ENCODE peak calls at places on chromosomes 11 and 22, in four cellular contexts. Z is effector memory CD4-positive, alpha-beta T cell; L is ascending aorta; X is neural progenitor cell. V is an unnamed sample.

GRCh38 chr11:27293500-27294417 is 69.3 kb downstream of the CCDC34 start:
- DNase-seq in Z (no peak), X (no peak), L (no peak), V (no peak)

GRCh38 chr22:36506637-36507517 is at the start of gene FOXRED2:
- DNase-seq in L (peak; percentile 43), Z (peak; percentile 79), X (peak; percentile 91), V (peak; percentile 90)

GRCh38 chr11:63931045-63931444 is 7.8 kb upstream of the NAA40 start:
- DNase-seq in Z (no peak), X (no peak), L (no peak), V (no peak)

GRCh38 chr22:45885941-45886395 is 91.0 kb downstream of the WNT7B start:
- DNase-seq in L (no peak), Z (no peak), X (no peak), V (no peak)

GRCh38 chr22:44449683-44450425 is 48.2 kb downstream of the RTL6 start:
- DNase-seq in Z (no peak), L (no peak), X (no peak), V (no peak)

GRCh38 chr11:106827687-106828086 is 190.6 kb downstream of the GUCY1A2 start:
- DNase-seq in Z (no peak), L (no peak), X (no peak), V (no peak)

GRCh38 chr22:48961705-48962104 is 866.0 kb downstream of the BRD1 start:
- DNase-seq in Z (no peak), X (no peak), L (no peak), V (no peak)

GRCh38 chr22:46352691-46353386 is 17.3 kb downstream of the TRMU start:
- DNase-seq in X (no peak), Z (no peak), L (no peak), V (no peak)

GRCh38 chr11:24734742-24735141 is 237.9 kb downstream of the LUZP2 start:
- DNase-seq in X (no peak), Z (no peak), L (no peak), V (no peak)

GRCh38 chr11:60469723-60470122 is 14.1 kb downstream of the MS4A1 start:
- DNase-seq in Z (no peak), X (no peak), L (no peak), V (no peak)

GRCh38 chr22:29946220-29946619 is 63.2 kb downstream of the MTMR3 start:
- DNase-seq in X (no peak), L (no peak), Z (no peak), V (no peak)

GRCh38 chr22:46108564-46109473 is 41.5 kb upstream of the PPARA start:
- DNase-seq in L (no peak), X (peak; percentile 17), Z (no peak), V (no peak)

GRCh38 chr22:43881091-43882061 is 10.4 kb downstream of the PNPLA5 start:
- DNase-seq in X (no peak), Z (no peak), L (no peak), V (no peak)

GRCh38 chr11:124078591-124078990 is 36.7 kb upstream of the VWA5A start:
- DNase-seq in X (no peak), L (no peak), Z (no peak), V (no peak)
- H3K27ac ChIP-seq in X (no peak overlapping the region), L (no peak overlapping the region), Z (no peak overlapping the region), V (no peak overlapping the region)

GRCh38 chr11:120260616-120261015 is 20.7 kb downstream of the POU2F3 start:
- DNase-seq in Z (no peak), X (no peak), L (no peak), V (no peak)
- H3K4me1 ChIP-seq in Z (no peaks in the 10 kb centered on the region), X (peaks cover 17% of the 10 kb centered on the region), L (no peaks in the 10 kb centered on the region), V (no peaks in the 10 kb centered on the region)

GRCh38 chr11:45451766-45452440 is 165.8 kb upstream of the SYT13 start:
- DNase-seq in L (no peak), X (no peak), Z (no peak), V (no peak)

GRCh38 chr11:45446426-45446825 is 160.3 kb upstream of the SYT13 start:
- DNase-seq in Z (no peak), L (no peak), X (no peak), V (no peak)

GRCh38 chr11:45449036-45449601 is 163.0 kb upstream of the SYT13 start:
- DNase-seq in Z (no peak), L (no peak), X (no peak), V (no peak)

GRCh38 chr11:45453721-45454120 is 167.6 kb upstream of the SYT13 start:
- DNase-seq in Z (no peak), L (no peak), X (no peak), V (no peak)

GRCh38 chr11:45450189-45450588 is 164.0 kb upstream of the SYT13 start:
- DNase-seq in L (no peak), X (no peak), Z (no peak), V (no peak)
- H3K4me3 ChIP-seq in L (no peak overlapping the region), X (no peak overlapping the region), Z (no peak overlapping the region), V (no peak overlapping the region)

GRCh38 chr22:38981005-38981658 is 1.0 kb upstream of the APOBEC3B start:
- DNase-seq in Z (no peak), L (no peak), X (peak; percentile 66), V (peak; percentile 28)
- H3K27ac ChIP-seq in Z (no peak overlapping the region), L (no peak overlapping the region), X (no peak overlapping the region), V (no peak overlapping the region)

DNA sequence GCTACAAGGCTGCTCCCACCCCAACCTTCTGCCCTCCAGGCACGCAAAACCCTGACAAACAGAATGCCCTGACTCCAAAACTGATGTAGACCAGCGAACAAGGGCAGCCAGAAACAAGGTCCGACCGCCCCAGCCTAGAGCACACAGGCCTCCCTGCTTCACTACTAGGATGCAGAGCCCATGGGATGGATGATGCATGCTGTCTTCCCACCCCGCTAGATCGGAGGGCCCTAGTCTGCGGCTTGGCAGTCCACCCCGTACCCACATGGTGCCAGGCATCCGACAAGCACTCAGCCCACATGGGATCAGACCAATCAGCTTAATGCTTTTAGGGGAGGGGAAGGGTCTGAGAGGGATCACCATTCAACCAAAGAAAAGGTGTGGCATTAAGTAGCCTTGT is 30.6 kb downstream of the PISD start:
- DNase-seq in L (no peak), X (no peak), Z (no peak), V (no peak)
- H3K4me1 ChIP-seq in L (peaks cover 4% of the 10 kb centered on the region), X (peaks cover 10% of the 10 kb centered on the region), Z (peaks cover 19% of the 10 kb centered on the region), V (peaks cover 30% of the 10 kb centered on the region)

GRCh38 chr11:126415669-126416420 is 60.4 kb downstream of the ST3GAL4 start:
- DNase-seq in L (no peak), X (no peak), Z (no peak), V (no peak)
- H3K4me3 ChIP-seq in L (peak overlapping the region; percentile 52), X (no peak overlapping the region), Z (peak overlapping the region; percentile 53), V (peak overlapping the region; percentile 37)

GRCh38 chr11:65773784-65774411 is 6.9 kb downstream of the AP5B1 start:
- DNase-seq in X (no peak), L (no peak), Z (no peak), V (no peak)

GRCh38 chr11:65770951-65771567 is 9.7 kb downstream of the AP5B1 start:
- DNase-seq in L (no peak), X (no peak), Z (no peak), V (no peak)

GRCh38 chr11:65774525-65775306 is 6.1 kb downstream of the AP5B1 start:
- DNase-seq in X (no peak), Z (no peak), L (no peak), V (no peak)

GRCh38 chr11:65767406-65767805 is 13.4 kb downstream of the AP5B1 start:
- DNase-seq in Z (no peak), X (no peak), L (no peak), V (no peak)

DNA sequence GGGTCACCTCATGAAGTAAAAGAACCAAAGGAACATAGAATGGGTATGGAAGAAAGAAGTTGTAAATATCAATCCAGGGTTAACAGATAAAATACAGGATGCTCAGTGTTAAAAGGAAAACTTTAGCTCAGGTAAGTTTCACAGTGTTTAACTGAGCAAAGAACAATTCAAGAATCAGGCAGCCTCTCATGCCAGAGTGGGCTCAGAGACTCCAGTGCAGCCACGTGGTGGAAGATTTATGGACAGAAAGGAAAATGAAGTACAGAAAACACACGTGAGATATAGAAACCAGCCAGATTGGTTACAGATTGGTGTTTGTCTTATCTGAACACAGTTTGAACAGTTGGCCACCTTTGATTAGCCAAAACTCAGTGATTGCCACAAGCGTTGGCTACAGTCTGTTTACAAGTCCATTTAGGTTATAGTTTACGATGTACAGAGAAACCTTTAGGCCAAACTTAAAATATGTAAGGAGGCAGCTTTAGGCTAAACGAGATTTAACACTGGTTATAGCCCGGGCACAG is 9.1 kb downstream of the AP5B1 start:
- DNase-seq in X (no peak), Z (no peak), L (no peak), V (no peak)
- H3K27ac ChIP-seq in X (no peak overlapping the region), Z (no peak overlapping the region), L (no peak overlapping the region), V (no peak overlapping the region)

DNA sequence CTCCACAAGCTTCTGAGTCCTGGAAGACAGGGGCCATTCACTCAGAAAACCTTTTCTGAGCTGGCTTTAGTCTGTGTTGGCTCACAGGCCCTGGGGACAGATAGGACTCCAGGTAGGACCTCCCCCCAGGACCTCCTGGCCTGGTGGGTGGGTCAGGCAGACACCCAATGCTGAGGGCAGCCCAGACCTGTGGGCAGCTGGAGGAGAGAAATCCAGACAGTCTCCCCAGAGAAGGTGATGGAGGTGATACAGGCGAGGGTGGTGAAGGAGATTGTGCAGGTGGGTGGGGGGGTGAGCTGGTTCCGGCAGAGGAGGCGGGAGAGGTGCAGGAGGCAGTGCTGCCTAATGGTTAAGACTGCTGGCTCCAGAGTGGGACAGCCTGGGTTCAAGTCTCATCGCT is 15.6 kb downstream of the LRRC32 start:
- DNase-seq in Z (no peak), L (no peak), X (no peak), V (no peak)
- H3K4me1 ChIP-seq in Z (no peaks in the 10 kb centered on the region), L (peaks cover 26% of the 10 kb centered on the region), X (no peaks in the 10 kb centered on the region), V (no peaks in the 10 kb centered on the region)